ENCODE peak calls at places on chromosomes 2 and 18, in ten cellular contexts. One of them, this sample, is unnamed.

GRCh38 chr2:158994920-158995676 is 26.7 kb downstream of the TANC1 start:
- DNase-seq in suprapubic skin: no peak
- DNase-seq in GM23338: peak
- DNase-seq in HL-60: no peak
- DNase-seq in sigmoid colon: no peak
- DNase-seq in HCT116: no peak
- DNase-seq in upper lobe of left lung: peak
- DNase-seq in Panc1: no peak
- DNase-seq in endothelial cell of umbilical vein: no peak
- DNase-seq in breast epithelium: no peak
- DNase-seq in this sample: no peak

GRCh38 chr18:36311026-36311570 is 13.6 kb downstream of the FHOD3 start:
- DNase-seq in endothelial cell of umbilical vein: no peak
- DNase-seq in HL-60: no peak
- DNase-seq in sigmoid colon: no peak
- DNase-seq in GM23338: no peak
- DNase-seq in HCT116: no peak
- DNase-seq in Panc1: no peak
- DNase-seq in breast epithelium: no peak
- DNase-seq in upper lobe of left lung: no peak
- DNase-seq in suprapubic skin: no peak
- DNase-seq in this sample: no peak

GRCh38 chr18:36200354-36200771 is 13.1 kb downstream of the MOCOS start:
- DNase-seq in HL-60: no peak
- DNase-seq in sigmoid colon: no peak
- DNase-seq in suprapubic skin: no peak
- DNase-seq in HCT116: no peak
- DNase-seq in upper lobe of left lung: no peak
- DNase-seq in Panc1: no peak
- DNase-seq in endothelial cell of umbilical vein: no peak
- DNase-seq in breast epithelium: peak
- DNase-seq in GM23338: no peak
- DNase-seq in this sample: no peak

GRCh38 chr2:61807036-61807757 is 46.7 kb downstream of the FAM161A start:
- DNase-seq in endothelial cell of umbilical vein: no peak
- DNase-seq in GM23338: no peak
- DNase-seq in suprapubic skin: no peak
- DNase-seq in sigmoid colon: no peak
- DNase-seq in upper lobe of left lung: no peak
- DNase-seq in Panc1: no peak
- DNase-seq in HCT116: no peak
- DNase-seq in HL-60: no peak
- DNase-seq in breast epithelium: no peak
- DNase-seq in this sample: no peak

GRCh38 chr18:67218556-67218955 is 298.0 kb downstream of the DSEL start:
- DNase-seq in Panc1: no peak
- DNase-seq in endothelial cell of umbilical vein: no peak
- DNase-seq in breast epithelium: no peak
- DNase-seq in GM23338: no peak
- DNase-seq in HCT116: no peak
- DNase-seq in HL-60: no peak
- DNase-seq in upper lobe of left lung: no peak
- DNase-seq in suprapubic skin: no peak
- DNase-seq in sigmoid colon: no peak
- DNase-seq in this sample: no peak

GRCh38 chr2:55901941-55902340 is 21.6 kb downstream of the EFEMP1 start:
- DNase-seq in breast epithelium: no peak
- DNase-seq in HCT116: no peak
- DNase-seq in GM23338: no peak
- DNase-seq in endothelial cell of umbilical vein: peak
- DNase-seq in HL-60: no peak
- DNase-seq in sigmoid colon: no peak
- DNase-seq in upper lobe of left lung: no peak
- DNase-seq in suprapubic skin: no peak
- DNase-seq in Panc1: no peak
- DNase-seq in this sample: no peak

GRCh38 chr2:2750867-2751714 is 420.0 kb upstream of the MYT1L start:
- DNase-seq in Panc1: no peak
- DNase-seq in HL-60: no peak
- DNase-seq in GM23338: no peak
- DNase-seq in breast epithelium: no peak
- DNase-seq in suprapubic skin: no peak
- DNase-seq in endothelial cell of umbilical vein: no peak
- DNase-seq in sigmoid colon: no peak
- DNase-seq in upper lobe of left lung: no peak
- DNase-seq in HCT116: no peak
- DNase-seq in this sample: no peak

GRCh38 chr18:45839415-45840395 is 14.2 kb downstream of the SIGLEC15 start:
- DNase-seq in sigmoid colon: no peak
- DNase-seq in HCT116: peak
- DNase-seq in endothelial cell of umbilical vein: peak
- DNase-seq in GM23338: peak
- DNase-seq in Panc1: no peak
- DNase-seq in upper lobe of left lung: no peak
- DNase-seq in breast epithelium: peak
- DNase-seq in HL-60: peak
- DNase-seq in suprapubic skin: no peak
- DNase-seq in this sample: peak

GRCh38 chr2:45734952-45735351 is 83.5 kb downstream of the PRKCE start:
- DNase-seq in sigmoid colon: no peak
- DNase-seq in suprapubic skin: no peak
- DNase-seq in upper lobe of left lung: no peak
- DNase-seq in breast epithelium: no peak
- DNase-seq in HL-60: peak
- DNase-seq in endothelial cell of umbilical vein: no peak
- DNase-seq in Panc1: no peak
- DNase-seq in GM23338: no peak
- DNase-seq in HCT116: no peak
- DNase-seq in this sample: no peak

GRCh38 chr2:54212456-54212855 is 43.6 kb downstream of the TSPYL6 start:
- DNase-seq in sigmoid colon: no peak
- DNase-seq in GM23338: no peak
- DNase-seq in HCT116: no peak
- DNase-seq in Panc1: peak
- DNase-seq in upper lobe of left lung: no peak
- DNase-seq in endothelial cell of umbilical vein: no peak
- DNase-seq in suprapubic skin: no peak
- DNase-seq in HL-60: no peak
- DNase-seq in breast epithelium: no peak
- DNase-seq in this sample: no peak

GRCh38 chr2:43414586-43415125 is 181.2 kb downstream of the THADA start:
- DNase-seq in HL-60: no peak
- DNase-seq in endothelial cell of umbilical vein: peak
- DNase-seq in HCT116: no peak
- DNase-seq in sigmoid colon: no peak
- DNase-seq in Panc1: no peak
- DNase-seq in breast epithelium: no peak
- DNase-seq in GM23338: no peak
- DNase-seq in suprapubic skin: no peak
- DNase-seq in upper lobe of left lung: no peak
- DNase-seq in this sample: no peak

GRCh38 chr2:95345066-95345414 is 47.9 kb downstream of the KCNIP3 start:
- DNase-seq in suprapubic skin: no peak
- DNase-seq in breast epithelium: no peak
- DNase-seq in Panc1: no peak
- DNase-seq in GM23338: no peak
- DNase-seq in HL-60: no peak
- DNase-seq in upper lobe of left lung: peak
- DNase-seq in HCT116: no peak
- DNase-seq in sigmoid colon: no peak
- DNase-seq in endothelial cell of umbilical vein: no peak
- DNase-seq in this sample: no peak

GRCh38 chr2:129877795-129878775 is 101.4 kb upstream of the RAB6C start:
- DNase-seq in endothelial cell of umbilical vein: no peak
- DNase-seq in upper lobe of left lung: no peak
- DNase-seq in sigmoid colon: peak
- DNase-seq in GM23338: peak
- DNase-seq in HCT116: no peak
- DNase-seq in suprapubic skin: peak
- DNase-seq in Panc1: no peak
- DNase-seq in HL-60: no peak
- DNase-seq in breast epithelium: peak
- DNase-seq in this sample: no peak

GRCh38 chr18:31445908-31446307 is 1.6 kb upstream of the DSG3 start:
- DNase-seq in HL-60: no peak
- DNase-seq in HCT116: no peak
- DNase-seq in Panc1: no peak
- DNase-seq in upper lobe of left lung: no peak
- DNase-seq in GM23338: no peak
- DNase-seq in sigmoid colon: no peak
- DNase-seq in endothelial cell of umbilical vein: no peak
- DNase-seq in breast epithelium: no peak
- DNase-seq in suprapubic skin: no peak
- DNase-seq in this sample: no peak
- TF ChIP-seq POLR2AphosphoS5 in HL-60: no peak
- TF ChIP-seq POLR2AphosphoS5 in HCT116: no peak
- TF ChIP-seq POLR2AphosphoS5 in Panc1: no peak
- TF ChIP-seq POLR2AphosphoS5 in upper lobe of left lung: no peak
- TF ChIP-seq POLR2AphosphoS5 in GM23338: no peak
- TF ChIP-seq POLR2AphosphoS5 in sigmoid colon: no peak
- TF ChIP-seq POLR2AphosphoS5 in endothelial cell of umbilical vein: no peak
- TF ChIP-seq POLR2AphosphoS5 in breast epithelium: no peak
- TF ChIP-seq POLR2AphosphoS5 in suprapubic skin: no peak
- TF ChIP-seq POLR2AphosphoS5 in this sample: no peak

GRCh38 chr18:79645291-79645983 is 34.2 kb upstream of the CTDP1 start:
- DNase-seq in HL-60: peak
- DNase-seq in GM23338: no peak
- DNase-seq in suprapubic skin: no peak
- DNase-seq in upper lobe of left lung: no peak
- DNase-seq in Panc1: no peak
- DNase-seq in breast epithelium: no peak
- DNase-seq in endothelial cell of umbilical vein: no peak
- DNase-seq in sigmoid colon: peak
- DNase-seq in HCT116: no peak
- DNase-seq in this sample: no peak
- TF ChIP-seq CTCF in HL-60: peak
- TF ChIP-seq CTCF in GM23338: no peak
- TF ChIP-seq CTCF in suprapubic skin: no peak
- TF ChIP-seq CTCF in upper lobe of left lung: no peak
- TF ChIP-seq CTCF in Panc1: no peak
- TF ChIP-seq CTCF in breast epithelium: no peak
- TF ChIP-seq CTCF in endothelial cell of umbilical vein: no peak
- TF ChIP-seq CTCF in sigmoid colon: no peak
- TF ChIP-seq CTCF in HCT116: no peak
- TF ChIP-seq CTCF in this sample: no peak

GRCh38 chr2:239953418-239954061 is 71.6 kb downstream of the NDUFA10 start:
- DNase-seq in sigmoid colon: peak
- DNase-seq in breast epithelium: peak
- DNase-seq in HL-60: no peak
- DNase-seq in GM23338: no peak
- DNase-seq in HCT116: no peak
- DNase-seq in upper lobe of left lung: no peak
- DNase-seq in suprapubic skin: no peak
- DNase-seq in endothelial cell of umbilical vein: no peak
- DNase-seq in Panc1: no peak
- DNase-seq in this sample: peak
- TF ChIP-seq POLR2AphosphoS5 in sigmoid colon: peak
- TF ChIP-seq POLR2AphosphoS5 in breast epithelium: no peak
- TF ChIP-seq POLR2AphosphoS5 in HL-60: no peak
- TF ChIP-seq POLR2AphosphoS5 in GM23338: no peak
- TF ChIP-seq POLR2AphosphoS5 in HCT116: no peak
- TF ChIP-seq POLR2AphosphoS5 in upper lobe of left lung: no peak
- TF ChIP-seq POLR2AphosphoS5 in suprapubic skin: no peak
- TF ChIP-seq POLR2AphosphoS5 in endothelial cell of umbilical vein: no peak
- TF ChIP-seq POLR2AphosphoS5 in Panc1: no peak
- TF ChIP-seq POLR2AphosphoS5 in this sample: peak

DNA sequence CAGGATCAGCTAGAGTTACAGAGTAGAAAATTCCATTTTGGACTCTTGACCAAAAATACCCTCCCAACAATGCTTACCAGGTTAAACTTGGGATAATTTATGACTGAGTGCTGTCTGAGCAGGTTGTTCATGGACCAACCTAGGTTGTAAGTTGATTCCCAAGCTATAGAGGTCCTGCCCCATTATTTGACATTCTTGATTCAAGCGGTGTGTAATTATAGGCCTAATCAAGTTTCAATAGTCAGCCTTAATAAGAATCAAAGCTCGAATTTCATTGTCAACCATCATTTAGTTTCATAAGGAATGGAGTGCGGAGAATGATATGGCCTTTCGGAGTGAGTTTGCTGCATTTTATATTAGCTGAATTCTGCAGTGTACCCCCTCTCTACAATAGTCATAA is 152.8 kb upstream of the FIGN start:
- DNase-seq in HCT116: no peak
- DNase-seq in endothelial cell of umbilical vein: no peak
- DNase-seq in breast epithelium: no peak
- DNase-seq in sigmoid colon: no peak
- DNase-seq in suprapubic skin: no peak
- DNase-seq in GM23338: no peak
- DNase-seq in HL-60: no peak
- DNase-seq in Panc1: no peak
- DNase-seq in upper lobe of left lung: no peak
- DNase-seq in this sample: no peak
- TF ChIP-seq CTCF in HCT116: no peak
- TF ChIP-seq CTCF in endothelial cell of umbilical vein: no peak
- TF ChIP-seq CTCF in breast epithelium: no peak
- TF ChIP-seq CTCF in sigmoid colon: no peak
- TF ChIP-seq CTCF in suprapubic skin: no peak
- TF ChIP-seq CTCF in GM23338: no peak
- TF ChIP-seq CTCF in HL-60: no peak
- TF ChIP-seq CTCF in Panc1: no peak
- TF ChIP-seq CTCF in upper lobe of left lung: no peak
- TF ChIP-seq CTCF in this sample: no peak

GRCh38 chr2:173524257-173524951 is 169.7 kb downstream of the CDCA7 start:
- DNase-seq in GM23338: no peak
- DNase-seq in HCT116: no peak
- DNase-seq in sigmoid colon: no peak
- DNase-seq in suprapubic skin: no peak
- DNase-seq in breast epithelium: no peak
- DNase-seq in endothelial cell of umbilical vein: no peak
- DNase-seq in HL-60: peak
- DNase-seq in Panc1: no peak
- DNase-seq in upper lobe of left lung: no peak
- DNase-seq in this sample: no peak
- TF ChIP-seq POLR2AphosphoS5 in GM23338: no peak
- TF ChIP-seq POLR2AphosphoS5 in HCT116: no peak
- TF ChIP-seq POLR2AphosphoS5 in sigmoid colon: no peak
- TF ChIP-seq POLR2AphosphoS5 in suprapubic skin: no peak
- TF ChIP-seq POLR2AphosphoS5 in breast epithelium: no peak
- TF ChIP-seq POLR2AphosphoS5 in endothelial cell of umbilical vein: no peak
- TF ChIP-seq POLR2AphosphoS5 in HL-60: no peak
- TF ChIP-seq POLR2AphosphoS5 in Panc1: no peak
- TF ChIP-seq POLR2AphosphoS5 in upper lobe of left lung: no peak
- TF ChIP-seq POLR2AphosphoS5 in this sample: no peak

DNA sequence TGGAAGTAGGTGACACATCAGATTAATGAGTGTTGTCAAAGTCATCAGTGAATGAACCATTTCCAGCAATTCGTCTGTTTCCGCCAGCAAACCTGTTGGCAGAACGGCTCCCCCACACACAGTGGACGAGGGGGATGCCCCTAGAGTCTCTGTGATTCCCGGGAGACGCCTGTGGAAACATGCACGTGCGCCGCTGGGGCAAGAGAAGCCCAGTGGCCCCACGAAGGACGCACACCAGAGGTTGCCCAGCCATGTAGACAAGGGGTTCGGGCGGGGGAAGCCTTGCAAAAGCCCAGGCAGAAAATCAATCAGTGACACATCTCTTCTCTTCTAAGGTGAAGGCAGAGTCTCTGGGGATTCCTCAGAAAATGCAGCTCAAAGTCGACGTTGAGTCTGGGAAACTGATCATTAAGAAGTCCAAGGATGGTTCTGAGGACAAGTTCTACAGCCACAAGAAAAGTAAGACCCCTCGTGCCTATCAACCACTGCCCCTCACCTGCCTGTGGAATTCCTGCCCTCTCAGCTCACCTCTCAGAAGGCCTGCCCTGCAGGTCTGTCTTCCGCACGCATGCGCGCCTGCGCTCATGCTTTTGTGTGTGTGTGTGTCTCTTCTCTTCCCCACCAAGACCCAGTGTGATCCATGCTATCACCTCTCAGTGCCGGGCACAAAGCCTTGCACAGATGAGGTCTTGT is 87.1 kb downstream of the INPP5D start:
- DNase-seq in suprapubic skin: no peak
- DNase-seq in HCT116: no peak
- DNase-seq in endothelial cell of umbilical vein: no peak
- DNase-seq in Panc1: no peak
- DNase-seq in sigmoid colon: no peak
- DNase-seq in upper lobe of left lung: no peak
- DNase-seq in GM23338: no peak
- DNase-seq in HL-60: no peak
- DNase-seq in breast epithelium: no peak
- DNase-seq in this sample: no peak
- TF ChIP-seq CTCF in suprapubic skin: no peak
- TF ChIP-seq CTCF in HCT116: no peak
- TF ChIP-seq CTCF in endothelial cell of umbilical vein: no peak
- TF ChIP-seq CTCF in Panc1: no peak
- TF ChIP-seq CTCF in sigmoid colon: no peak
- TF ChIP-seq CTCF in upper lobe of left lung: no peak
- TF ChIP-seq CTCF in GM23338: no peak
- TF ChIP-seq CTCF in HL-60: no peak
- TF ChIP-seq CTCF in breast epithelium: no peak
- TF ChIP-seq CTCF in this sample: no peak